ENCODE peak calls at places on chromosomes 1 and 21, in ten cellular contexts. C is heart left ventricle; Q is right lobe of liver; D is cardiac muscle cell; K is kidney; I is upper lobe of right lung; L is CD8-positive, alpha-beta T cell; F is MM.1S; E is GM23338; W is heart right ventricle. A is an unnamed sample.

GRCh38 chr21:38486221-38486620 is 12.1 kb downstream of the ERG start:
- DNase-seq in C (no peak), Q (no peak), D (no peak), K (no peak), I (no peak), L (no peak), F (no peak), E (no peak), W (no peak), A (peak)

GRCh38 chr1:234478152-234478480 is 863 bp downstream of the TARBP1 start:
- DNase-seq in C (peak), Q (peak), D (peak), K (peak), I (peak), L (peak), F (peak), E (peak), W (peak), A (no peak)

GRCh38 chr1:41404308-41404755 is 43.1 kb downstream of the FOXO6 start:
- DNase-seq in C (no peak), Q (no peak), D (peak), K (no peak), I (no peak), L (peak), F (no peak), E (peak), W (no peak), A (peak)

GRCh38 chr1:70966018-70966638 is 81.5 kb downstream of the PTGER3 start:
- DNase-seq in C (no peak), Q (no peak), D (no peak), K (no peak), I (no peak), L (no peak), F (peak), E (peak), W (no peak), A (no peak)

GRCh38 chr1:32178380-32179192 is 889 bp upstream of the TXLNA start:
- DNase-seq in C (no peak), Q (no peak), D (no peak), K (no peak), I (no peak), L (no peak), F (no peak), E (no peak), W (no peak), A (no peak)

GRCh38 chr1:60833173-60833572 is 249.2 kb upstream of the NFIA start:
- DNase-seq in C (peak), Q (no peak), D (no peak), K (no peak), I (no peak), L (no peak), F (no peak), E (peak), W (no peak), A (no peak)

GRCh38 chr1:181097242-181097641 is 8.7 kb downstream of the IER5 start:
- DNase-seq in C (no peak), Q (no peak), D (no peak), K (no peak), I (no peak), L (no peak), F (no peak), E (peak), W (no peak), A (no peak)

GRCh38 chr1:84702143-84702542 is 11.9 kb upstream of the SSX2IP start:
- DNase-seq in C (no peak), Q (no peak), D (no peak), K (no peak), I (no peak), L (no peak), F (no peak), E (no peak), W (no peak), A (no peak)

DNA sequence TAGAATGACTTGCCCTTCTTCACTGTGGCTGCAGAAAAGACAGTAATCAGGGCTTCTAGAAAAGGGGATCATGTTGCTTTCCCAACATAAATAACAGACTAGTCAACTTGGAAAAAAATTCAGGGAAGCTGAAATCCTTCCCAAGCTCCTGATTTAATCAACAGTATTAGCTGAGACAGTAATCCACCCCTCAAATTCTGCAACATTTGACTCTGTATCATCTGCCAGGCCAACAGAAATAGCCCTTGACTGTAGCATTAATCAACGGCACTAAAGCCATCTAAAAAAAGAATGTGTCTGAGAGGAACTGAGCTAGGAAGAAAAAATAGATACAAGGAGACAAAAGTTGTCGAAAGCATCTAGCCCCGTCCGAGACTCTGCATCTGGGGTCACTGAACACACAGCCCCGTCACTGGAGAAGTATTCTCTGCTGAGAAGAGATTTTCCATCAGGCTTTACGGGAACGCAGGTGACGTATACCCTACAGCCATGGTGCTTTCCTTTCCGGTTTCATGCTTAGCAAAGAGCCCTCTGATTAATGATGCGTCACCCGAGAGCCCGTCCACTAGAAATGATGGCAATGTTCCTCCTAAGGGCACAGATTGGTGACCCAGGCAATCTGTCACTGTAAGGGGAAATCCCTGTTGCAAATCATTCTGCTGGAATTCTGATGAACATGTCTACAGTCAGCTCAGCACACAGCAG is 42.1 kb upstream of the TP53BP2 start:
- DNase-seq in C (no peak), Q (no peak), D (peak), K (no peak), I (no peak), L (no peak), F (no peak), E (no peak), W (no peak), A (peak)
- H3K27ac ChIP-seq in C (peak), Q (peak), D (peak), K (no peak), I (no peak), L (no peak), F (peak), E (no peak), W (peak), A (peak)

GRCh38 chr21:45417951-45418300 is 13.0 kb downstream of the COL18A1 start:
- DNase-seq in C (no peak), Q (peak), D (no peak), K (peak), I (no peak), L (no peak), F (no peak), E (no peak), W (peak), A (no peak)
- H3K4me3 ChIP-seq in C (no peak), Q (no peak), D (no peak), K (peak), I (no peak), L (no peak), F (no peak), E (no peak), W (no peak), A (no peak)

GRCh38 chr1:154405762-154406571 is 824 bp downstream of the IL6R start:
- DNase-seq in C (peak), Q (peak), D (peak), K (peak), I (peak), L (peak), F (peak), E (peak), W (peak), A (peak)
- TF ChIP-seq CTCF in C (peak), Q (peak), D (peak), K (peak), I (peak), L (no peak), F (peak), E (peak), W (peak), A (peak)

GRCh38 chr1:30037251-30038118 is 685.9 kb downstream of the MATN1 start:
- DNase-seq in C (no peak), Q (no peak), D (no peak), K (peak), I (peak), L (no peak), F (no peak), E (no peak), W (no peak), A (no peak)

GRCh38 chr1:30038134-30039025 is 685.0 kb downstream of the MATN1 start:
- DNase-seq in C (no peak), Q (no peak), D (no peak), K (peak), I (peak), L (no peak), F (no peak), E (no peak), W (no peak), A (no peak)

GRCh38 chr1:30041741-30042437 is 681.5 kb downstream of the MATN1 start:
- DNase-seq in C (no peak), Q (no peak), D (no peak), K (no peak), I (peak), L (no peak), F (no peak), E (no peak), W (no peak), A (no peak)

GRCh38 chr1:30040081-30041019 is 683.0 kb downstream of the MATN1 start:
- DNase-seq in C (no peak), Q (no peak), D (no peak), K (no peak), I (peak), L (no peak), F (no peak), E (no peak), W (no peak), A (no peak)

DNA sequence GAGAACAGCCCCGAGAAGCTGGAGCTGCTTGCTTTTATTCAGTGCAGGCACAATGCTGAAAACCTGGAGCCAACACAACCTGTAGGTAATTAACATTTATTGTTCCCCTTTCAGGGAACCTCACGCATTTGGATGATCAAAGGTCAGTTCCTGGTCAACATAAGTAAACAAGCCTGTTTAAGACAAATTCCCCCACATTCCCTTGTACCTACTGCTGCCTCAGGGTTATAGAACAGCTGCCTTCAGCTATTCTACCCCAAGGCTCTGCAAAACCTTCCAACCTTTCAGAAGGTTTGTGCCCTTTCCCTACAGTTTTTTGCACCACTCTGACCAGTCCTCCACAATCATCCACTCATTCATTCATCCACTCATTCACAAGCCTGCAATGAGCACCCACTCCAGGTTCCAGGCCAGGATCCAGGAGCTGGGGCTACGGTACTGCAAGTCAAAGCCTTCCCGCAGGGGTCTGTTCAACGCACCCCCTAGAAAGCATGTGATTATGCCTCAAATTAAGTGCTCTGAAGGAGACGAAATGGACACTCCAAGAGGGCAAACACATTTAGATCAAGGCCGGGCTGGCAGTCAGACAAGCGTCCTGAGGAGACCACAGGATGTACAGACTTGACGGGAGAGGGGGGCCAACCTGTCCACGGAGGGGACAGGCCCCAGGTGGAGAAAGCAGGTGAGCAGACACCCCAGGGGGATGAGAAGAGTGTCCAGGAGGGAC is 683.9 kb downstream of the MATN1 start:
- DNase-seq in C (no peak), Q (no peak), D (no peak), K (no peak), I (peak), L (no peak), F (no peak), E (no peak), W (no peak), A (no peak)
- H3K27ac ChIP-seq in C (no peak), Q (no peak), D (no peak), K (no peak), I (no peak), L (no peak), F (no peak), E (no peak), W (no peak), A (no peak)